ENCODE peak calls at places on chromosome 9, in nine cellular contexts. O, L, K, N, Q, M, G, E and T are unnamed samples.
A peak's percentile ranks its signal among the peaks of the same experiment; 100 is the strongest.

GRCh38 chr9:18405240-18405639 is 68.7 kb upstream of the ADAMTSL1 start:
- DNase-seq in N (no peak), E (no peak), K (peak; percentile 46), Q (peak; percentile 36), M (no peak), O (no peak), L (peak; percentile 37), G (no peak), T (no peak)

GRCh38 chr9:78031271-78031825 is at the start of gene GNAQ:
- DNase-seq in Q (no peak), K (no peak), O (no peak), G (no peak), E (no peak), L (no peak), N (no peak), M (no peak), T (peak; percentile 30)

GRCh38 chr9:73806876-73807275 is 655.2 kb downstream of the ANXA1 start:
- DNase-seq in Q (no peak), G (no peak), E (no peak), M (no peak), K (no peak), O (no peak), N (no peak), L (no peak), T (peak; percentile 79)

GRCh38 chr9:113349434-113350337 is at the start of gene BSPRY:
- DNase-seq in M (peak; percentile 24), Q (no peak), N (peak; percentile 8), O (no peak), E (peak; percentile 71), G (peak; percentile 52), K (no peak), L (no peak), T (no peak)

GRCh38 chr9:88645172-88645868 is 110.3 kb downstream of the NXNL2 start:
- DNase-seq in K (no peak), Q (peak; percentile 25), N (no peak), L (peak; percentile 20), G (no peak), M (no peak), E (no peak), O (no peak), T (peak; percentile 37)

GRCh38 chr9:127209220-127209619 is 55.4 kb upstream of the GARNL3 start:
- DNase-seq in N (no peak), M (no peak), K (no peak), O (no peak), L (no peak), Q (no peak), G (no peak), E (no peak), T (no peak)

GRCh38 chr9:127194881-127195713 is 69.5 kb upstream of the GARNL3 start:
- DNase-seq in L (no peak), E (no peak), O (no peak), N (no peak), Q (no peak), K (peak; percentile 63), M (no peak), G (no peak), T (no peak)

GRCh38 chr9:109418827-109419226 is 79.3 kb downstream of the PTPN3 start:
- DNase-seq in M (no peak), L (no peak), G (no peak), K (no peak), O (no peak), Q (no peak), N (no peak), E (no peak), T (no peak)

GRCh38 chr9:131310833-131311554 is 21.5 kb downstream of the PLPP7 start:
- DNase-seq in M (peak; percentile 47), O (no peak), G (no peak), Q (no peak), K (no peak), E (peak; percentile 66), L (no peak), N (no peak), T (no peak)

GRCh38 chr9:23412458-23412857 is 413.6 kb downstream of the ELAVL2 start:
- DNase-seq in O (peak; percentile 16), M (no peak), N (no peak), G (no peak), L (no peak), Q (no peak), E (no peak), K (no peak), T (no peak)

GRCh38 chr9:131277673-131278420 is 1.5 kb upstream of the FAM78A start:
- DNase-seq in M (peak; percentile 65), Q (peak; percentile 79), E (peak; percentile 90), K (peak; percentile 47), N (peak; percentile 71), O (peak; percentile 75), L (peak; percentile 70), G (peak; percentile 100), T (peak; percentile 87)

GRCh38 chr9:111825468-111826145 is 30.9 kb upstream of the SHOC1 start:
- DNase-seq in G (no peak), L (no peak), N (no peak), M (no peak), E (no peak), Q (peak; percentile 78), O (no peak), K (peak; percentile 81), T (peak; percentile 70)

GRCh38 chr9:81686614-81687520 is 2.5 kb downstream of the TLE1 start:
- DNase-seq in M (no peak), K (peak; percentile 72), L (peak; percentile 73), G (peak; percentile 95), N (peak; percentile 87), O (peak; percentile 64), E (peak; percentile 57), Q (peak; percentile 89), T (peak; percentile 89)

GRCh38 chr9:36873247-36873875 is 160.7 kb downstream of the PAX5 start:
- DNase-seq in Q (peak; percentile 68), M (peak; percentile 53), K (peak; percentile 39), O (peak; percentile 58), G (peak; percentile 94), N (peak; percentile 58), E (peak; percentile 82), L (peak; percentile 34), T (peak; percentile 46)

GRCh38 chr9:130137870-130138653 is 34.1 kb upstream of the NCS1 start:
- DNase-seq in E (no peak), Q (peak; percentile 97), M (no peak), O (no peak), K (peak; percentile 96), N (no peak), G (no peak), L (peak; percentile 96), T (peak; percentile 98)

GRCh38 chr9:133987946-133988665 is 4.0 kb downstream of the VAV2 start:
- DNase-seq in Q (no peak), E (no peak), M (no peak), G (no peak), O (no peak), N (no peak), K (no peak), L (no peak), T (no peak)

GRCh38 chr9:112719292-112719691 is 1.4 kb upstream of the INIP start:
- DNase-seq in K (no peak), Q (peak; percentile 22), N (no peak), M (no peak), G (no peak), O (no peak), E (no peak), L (no peak), T (no peak)

GRCh38 chr9:123377211-123377971 is 21.4 kb downstream of the CRB2 start:
- DNase-seq in N (no peak), L (no peak), K (no peak), O (no peak), E (no peak), G (no peak), M (no peak), Q (no peak), T (no peak)

GRCh38 chr9:115034801-115035200 is 83.2 kb downstream of the TNC start:
- DNase-seq in E (no peak), L (peak; percentile 52), N (no peak), M (no peak), K (peak; percentile 75), G (no peak), O (no peak), Q (peak; percentile 75), T (peak; percentile 88)

GRCh38 chr9:108511200-108511756 is 344.5 kb downstream of the ACTL7B start:
- DNase-seq in O (no peak), Q (peak; percentile 96), M (no peak), G (no peak), K (peak; percentile 67), N (no peak), E (no peak), L (peak; percentile 84), T (peak; percentile 78)